ENCODE peak calls at places on chromosomes 1 and 21, in six cellular contexts. One of them, this sample, is unnamed.

GRCh38 chr1:76408303-76408702 is 333.8 kb downstream of the ST6GALNAC3 start:
- DNase-seq in neural progenitor cell: no peak
- DNase-seq in PC-3: no peak
- DNase-seq in hepatocyte: no peak
- DNase-seq in HCT116: no peak
- DNase-seq in OCI-LY7: no peak
- DNase-seq in this sample: no peak

GRCh38 chr1:61050541-61051454 is 31.6 kb upstream of the NFIA start:
- DNase-seq in neural progenitor cell: peak
- DNase-seq in PC-3: peak
- DNase-seq in hepatocyte: peak
- DNase-seq in HCT116: no peak
- DNase-seq in OCI-LY7: no peak
- DNase-seq in this sample: peak

GRCh38 chr1:36384542-36385409 is 948 bp downstream of the STK40 start:
- DNase-seq in neural progenitor cell: peak
- DNase-seq in PC-3: peak
- DNase-seq in hepatocyte: peak
- DNase-seq in HCT116: peak
- DNase-seq in OCI-LY7: peak
- DNase-seq in this sample: peak

GRCh38 chr1:145826030-145826429 is 2.0 kb downstream of the POLR3C start:
- DNase-seq in neural progenitor cell: no peak
- DNase-seq in PC-3: peak
- DNase-seq in hepatocyte: no peak
- DNase-seq in HCT116: no peak
- DNase-seq in OCI-LY7: no peak
- DNase-seq in this sample: peak

GRCh38 chr1:234515821-234516241 is 36.9 kb upstream of the TARBP1 start:
- DNase-seq in neural progenitor cell: no peak
- DNase-seq in PC-3: peak
- DNase-seq in hepatocyte: no peak
- DNase-seq in HCT116: no peak
- DNase-seq in OCI-LY7: no peak
- DNase-seq in this sample: peak

GRCh38 chr1:89855413-89856123 is 34.7 kb downstream of the LRRC8D start:
- DNase-seq in neural progenitor cell: no peak
- DNase-seq in PC-3: peak
- DNase-seq in hepatocyte: no peak
- DNase-seq in HCT116: no peak
- DNase-seq in OCI-LY7: no peak
- DNase-seq in this sample: peak

GRCh38 chr1:77824083-77824482 is 44.6 kb downstream of the MIGA1 start:
- DNase-seq in neural progenitor cell: no peak
- DNase-seq in PC-3: peak
- DNase-seq in hepatocyte: no peak
- DNase-seq in HCT116: peak
- DNase-seq in OCI-LY7: no peak
- DNase-seq in this sample: peak

GRCh38 chr1:18481190-18481920 is 625 bp downstream of the KLHDC7A start:
- DNase-seq in neural progenitor cell: no peak
- DNase-seq in PC-3: no peak
- DNase-seq in hepatocyte: no peak
- DNase-seq in HCT116: no peak
- DNase-seq in OCI-LY7: peak
- DNase-seq in this sample: no peak

GRCh38 chr21:41402231-41402630 is 23.8 kb upstream of the MX1 start:
- DNase-seq in neural progenitor cell: no peak
- DNase-seq in PC-3: no peak
- DNase-seq in hepatocyte: no peak
- DNase-seq in HCT116: no peak
- DNase-seq in OCI-LY7: no peak
- DNase-seq in this sample: no peak

GRCh38 chr1:12040457-12041051 is 21.3 kb downstream of the MIIP start:
- DNase-seq in neural progenitor cell: peak
- DNase-seq in PC-3: peak
- DNase-seq in hepatocyte: no peak
- DNase-seq in HCT116: no peak
- DNase-seq in OCI-LY7: peak
- DNase-seq in this sample: peak

GRCh38 chr21:41241341-41241740 is 73.4 kb downstream of the BACE2 start:
- DNase-seq in neural progenitor cell: no peak
- DNase-seq in PC-3: no peak
- DNase-seq in hepatocyte: no peak
- DNase-seq in HCT116: no peak
- DNase-seq in OCI-LY7: no peak
- DNase-seq in this sample: no peak

GRCh38 chr1:209512821-209513220 is 70.7 kb upstream of the CAMK1G start:
- DNase-seq in neural progenitor cell: no peak
- DNase-seq in PC-3: no peak
- DNase-seq in hepatocyte: no peak
- DNase-seq in HCT116: no peak
- DNase-seq in OCI-LY7: no peak
- DNase-seq in this sample: no peak

GRCh38 chr1:185850366-185850765 is 116.2 kb downstream of the HMCN1 start:
- DNase-seq in neural progenitor cell: peak
- DNase-seq in PC-3: peak
- DNase-seq in hepatocyte: no peak
- DNase-seq in HCT116: no peak
- DNase-seq in OCI-LY7: no peak
- DNase-seq in this sample: peak

GRCh38 chr1:236403905-236404696 is 10.0 kb downstream of the EDARADD start:
- DNase-seq in neural progenitor cell: no peak
- DNase-seq in PC-3: no peak
- DNase-seq in hepatocyte: no peak
- DNase-seq in HCT116: no peak
- DNase-seq in OCI-LY7: no peak
- DNase-seq in this sample: no peak

GRCh38 chr1:186502087-186502486 is 41.2 kb upstream of the PDC start:
- DNase-seq in neural progenitor cell: no peak
- DNase-seq in PC-3: no peak
- DNase-seq in hepatocyte: no peak
- DNase-seq in HCT116: no peak
- DNase-seq in OCI-LY7: no peak
- DNase-seq in this sample: peak

GRCh38 chr1:61887921-61888564 is 145.8 kb downstream of the PATJ start:
- DNase-seq in neural progenitor cell: no peak
- DNase-seq in PC-3: no peak
- DNase-seq in hepatocyte: no peak
- DNase-seq in HCT116: no peak
- DNase-seq in OCI-LY7: no peak
- DNase-seq in this sample: no peak

GRCh38 chr1:77975386-77975785 is 3.5 kb downstream of the FUBP1 start:
- DNase-seq in neural progenitor cell: no peak
- DNase-seq in PC-3: peak
- DNase-seq in hepatocyte: no peak
- DNase-seq in HCT116: no peak
- DNase-seq in OCI-LY7: no peak
- DNase-seq in this sample: peak

GRCh38 chr1:1014896-1015681 is 1.8 kb downstream of the ISG15 start:
- DNase-seq in neural progenitor cell: peak
- DNase-seq in PC-3: peak
- DNase-seq in hepatocyte: peak
- DNase-seq in HCT116: no peak
- DNase-seq in OCI-LY7: peak
- DNase-seq in this sample: no peak

GRCh38 chr1:1011388-1011949 is 1.8 kb upstream of the ISG15 start:
- DNase-seq in neural progenitor cell: no peak
- DNase-seq in PC-3: no peak
- DNase-seq in hepatocyte: no peak
- DNase-seq in HCT116: no peak
- DNase-seq in OCI-LY7: no peak
- DNase-seq in this sample: no peak

GRCh38 chr1:1013105-1013921 is at the start of gene ISG15:
- DNase-seq in neural progenitor cell: peak
- DNase-seq in PC-3: peak
- DNase-seq in hepatocyte: peak
- DNase-seq in HCT116: peak
- DNase-seq in OCI-LY7: peak
- DNase-seq in this sample: peak

GRCh38 chr1:1019122-1019999 is 559 bp upstream of the AGRN start:
- DNase-seq in neural progenitor cell: peak
- DNase-seq in PC-3: peak
- DNase-seq in hepatocyte: peak
- DNase-seq in HCT116: peak
- DNase-seq in OCI-LY7: peak
- DNase-seq in this sample: peak

DNA sequence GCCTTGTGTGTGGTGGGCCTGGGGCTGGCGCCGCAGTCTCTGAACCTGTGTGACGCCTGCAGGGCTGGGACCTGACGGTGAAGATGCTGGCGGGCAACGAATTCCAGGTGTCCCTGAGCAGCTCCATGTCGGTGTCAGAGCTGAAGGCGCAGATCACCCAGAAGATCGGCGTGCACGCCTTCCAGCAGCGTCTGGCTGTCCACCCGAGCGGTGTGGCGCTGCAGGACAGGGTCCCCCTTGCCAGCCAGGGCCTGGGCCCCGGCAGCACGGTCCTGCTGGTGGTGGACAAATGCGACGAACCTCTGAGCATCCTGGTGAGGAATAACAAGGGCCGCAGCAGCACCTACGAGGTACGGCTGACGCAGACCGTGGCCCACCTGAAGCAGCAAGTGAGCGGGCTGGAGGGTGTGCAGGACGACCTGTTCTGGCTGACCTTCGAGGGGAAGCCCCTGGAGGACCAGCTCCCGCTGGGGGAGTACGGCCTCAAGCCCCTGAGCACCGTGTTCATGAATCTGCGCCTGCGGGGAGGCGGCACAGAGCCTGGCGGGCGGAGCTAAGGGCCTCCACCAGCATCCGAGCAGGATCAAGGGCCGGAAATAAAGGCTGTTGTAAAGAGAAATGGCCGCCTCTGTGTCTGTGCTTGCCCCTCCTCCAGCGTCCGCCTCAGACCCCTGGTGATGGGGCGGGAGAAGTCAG is 773 bp downstream of the ISG15 start:
- DNase-seq in neural progenitor cell: peak
- DNase-seq in PC-3: peak
- DNase-seq in hepatocyte: peak
- DNase-seq in HCT116: no peak
- DNase-seq in OCI-LY7: peak
- DNase-seq in this sample: peak
- H3K27ac ChIP-seq in neural progenitor cell: no peak
- H3K27ac ChIP-seq in PC-3: peak
- H3K27ac ChIP-seq in hepatocyte: peak
- H3K27ac ChIP-seq in HCT116: peak
- H3K27ac ChIP-seq in OCI-LY7: peak
- H3K27ac ChIP-seq in this sample: peak

DNA sequence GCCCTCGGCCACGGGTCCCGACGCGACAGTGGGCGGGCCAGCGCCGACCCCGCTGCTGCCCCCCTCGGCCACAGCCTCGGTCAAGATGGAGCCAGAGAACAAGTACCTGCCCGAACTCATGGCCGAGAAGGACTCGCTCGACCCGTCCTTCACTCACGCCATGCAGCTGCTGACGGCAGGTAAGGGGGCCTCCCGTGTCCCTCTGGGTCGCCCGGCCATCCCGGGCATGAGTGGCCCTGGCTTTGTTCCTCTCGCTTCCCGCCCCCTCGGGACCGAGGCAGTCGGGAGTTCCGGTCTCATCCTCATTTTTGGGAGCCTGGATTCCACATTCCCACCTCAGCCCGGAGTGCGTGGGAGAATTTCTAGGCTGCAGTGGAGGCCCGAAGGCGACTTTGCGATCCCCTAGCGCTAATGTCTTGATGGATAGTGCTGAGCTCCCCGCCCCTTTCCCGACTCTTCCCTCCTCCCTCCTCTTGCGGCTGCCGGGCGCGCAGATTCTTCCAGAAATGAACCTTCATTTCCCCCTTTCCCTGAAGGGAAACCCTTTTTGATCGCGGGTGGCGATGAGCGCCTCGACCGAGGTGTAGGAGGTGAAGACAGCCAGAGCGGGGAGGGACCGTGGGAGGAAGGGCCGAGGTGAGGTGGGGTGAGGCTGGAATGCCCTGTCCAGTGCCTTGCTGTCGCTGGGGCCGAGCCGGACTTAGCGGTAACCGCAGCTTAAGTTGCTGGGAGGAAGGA is 700 bp downstream of the KHDRBS1 start:
- DNase-seq in neural progenitor cell: peak
- DNase-seq in PC-3: peak
- DNase-seq in hepatocyte: peak
- DNase-seq in HCT116: no peak
- DNase-seq in OCI-LY7: peak
- DNase-seq in this sample: peak
- TF ChIP-seq EZH2phosphoT487 in neural progenitor cell: no peak
- TF ChIP-seq EZH2phosphoT487 in PC-3: no peak
- TF ChIP-seq EZH2phosphoT487 in hepatocyte: no peak
- TF ChIP-seq EZH2phosphoT487 in HCT116: no peak
- TF ChIP-seq EZH2phosphoT487 in OCI-LY7: no peak
- TF ChIP-seq EZH2phosphoT487 in this sample: no peak

DNA sequence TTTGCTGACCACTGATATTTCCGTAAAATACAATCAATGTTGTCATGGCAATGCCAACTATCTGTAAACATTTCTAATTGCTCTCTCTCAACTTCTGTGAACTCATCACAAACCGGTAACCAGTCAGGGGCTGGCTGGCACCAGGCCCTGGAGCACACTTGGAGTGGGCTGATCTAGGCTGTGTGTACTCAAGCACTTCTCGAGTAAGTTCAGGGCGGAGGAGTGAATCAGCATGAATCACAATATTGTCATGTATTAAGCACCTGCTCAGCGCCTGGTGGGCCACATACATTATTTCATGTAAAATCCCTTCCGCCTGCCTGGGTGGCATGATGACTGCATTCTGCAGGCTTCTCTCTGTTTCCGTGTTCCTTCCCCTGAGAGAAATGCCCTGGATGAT is 212.4 kb downstream of the FOXD2 start:
- DNase-seq in neural progenitor cell: no peak
- DNase-seq in PC-3: peak
- DNase-seq in hepatocyte: peak
- DNase-seq in HCT116: peak
- DNase-seq in OCI-LY7: no peak
- DNase-seq in this sample: peak
- H3K27ac ChIP-seq in neural progenitor cell: no peak
- H3K27ac ChIP-seq in PC-3: peak
- H3K27ac ChIP-seq in hepatocyte: peak
- H3K27ac ChIP-seq in HCT116: no peak
- H3K27ac ChIP-seq in OCI-LY7: no peak
- H3K27ac ChIP-seq in this sample: no peak

GRCh38 chr1:31768939-31769704 is 5.0 kb upstream of the ADGRB2 start:
- DNase-seq in neural progenitor cell: no peak
- DNase-seq in PC-3: no peak
- DNase-seq in hepatocyte: no peak
- DNase-seq in HCT116: no peak
- DNase-seq in OCI-LY7: peak
- DNase-seq in this sample: no peak

GRCh38 chr1:31768407-31768806 is 4.3 kb upstream of the ADGRB2 start:
- DNase-seq in neural progenitor cell: no peak
- DNase-seq in PC-3: no peak
- DNase-seq in hepatocyte: no peak
- DNase-seq in HCT116: no peak
- DNase-seq in OCI-LY7: no peak
- DNase-seq in this sample: no peak

GRCh38 chr1:31765516-31765915 is 1.4 kb upstream of the ADGRB2 start:
- DNase-seq in neural progenitor cell: no peak
- DNase-seq in PC-3: no peak
- DNase-seq in hepatocyte: no peak
- DNase-seq in HCT116: no peak
- DNase-seq in OCI-LY7: no peak
- DNase-seq in this sample: no peak

GRCh38 chr1:31765041-31765467 is 914 bp upstream of the ADGRB2 start:
- DNase-seq in neural progenitor cell: peak
- DNase-seq in PC-3: peak
- DNase-seq in hepatocyte: no peak
- DNase-seq in HCT116: no peak
- DNase-seq in OCI-LY7: peak
- DNase-seq in this sample: peak

GRCh38 chr1:31767225-31767624 is 3.1 kb upstream of the ADGRB2 start:
- DNase-seq in neural progenitor cell: no peak
- DNase-seq in PC-3: no peak
- DNase-seq in hepatocyte: no peak
- DNase-seq in HCT116: no peak
- DNase-seq in OCI-LY7: no peak
- DNase-seq in this sample: no peak
- TF ChIP-seq EZH2phosphoT487 in neural progenitor cell: no peak
- TF ChIP-seq EZH2phosphoT487 in PC-3: no peak
- TF ChIP-seq EZH2phosphoT487 in hepatocyte: no peak
- TF ChIP-seq EZH2phosphoT487 in HCT116: no peak
- TF ChIP-seq EZH2phosphoT487 in OCI-LY7: no peak
- TF ChIP-seq EZH2phosphoT487 in this sample: no peak